ENCODE peak calls at places on chromosome 18, in five cellular contexts. One of them, this sample, is unnamed.

GRCh38 chr18:9694174-9694573 is 13.9 kb upstream of the RAB31 start:
- DNase-seq in T-helper 1 cell: no peak
- DNase-seq in left cardiac atrium: no peak
- DNase-seq in NCI-H1105 treated with DMSO at 0.1 percent for 48 hours: no peak
- DNase-seq in stimulated activated CD4-positive, alpha-beta T cell treated with anti-CD3 and anti-CD28 coated beads, Interleukin-2, amount 100 ng/mL, for 24 hours: no peak
- DNase-seq in this sample: no peak

GRCh38 chr18:50159654-50160046 is 35.3 kb downstream of the MYO5B start:
- DNase-seq in T-helper 1 cell: no peak
- DNase-seq in stimulated activated CD4-positive, alpha-beta T cell treated with anti-CD3 and anti-CD28 coated beads, Interleukin-2, amount 100 ng/mL, for 24 hours: no peak
- DNase-seq in left cardiac atrium: no peak
- DNase-seq in NCI-H1105 treated with DMSO at 0.1 percent for 48 hours: no peak
- DNase-seq in this sample: no peak

GRCh38 chr18:49907346-49907929 is 94.1 kb upstream of the ACAA2 start:
- DNase-seq in T-helper 1 cell: no peak
- DNase-seq in NCI-H1105 treated with DMSO at 0.1 percent for 48 hours: peak
- DNase-seq in stimulated activated CD4-positive, alpha-beta T cell treated with anti-CD3 and anti-CD28 coated beads, Interleukin-2, amount 100 ng/mL, for 24 hours: no peak
- DNase-seq in left cardiac atrium: no peak
- DNase-seq in this sample: no peak

GRCh38 chr18:79507546-79508480 is 112.1 kb downstream of the NFATC1 start:
- DNase-seq in stimulated activated CD4-positive, alpha-beta T cell treated with anti-CD3 and anti-CD28 coated beads, Interleukin-2, amount 100 ng/mL, for 24 hours: no peak
- DNase-seq in left cardiac atrium: peak
- DNase-seq in NCI-H1105 treated with DMSO at 0.1 percent for 48 hours: no peak
- DNase-seq in T-helper 1 cell: no peak
- DNase-seq in this sample: peak

GRCh38 chr18:27599202-27599829 is 414.2 kb upstream of the CHST9 start:
- DNase-seq in left cardiac atrium: no peak
- DNase-seq in NCI-H1105 treated with DMSO at 0.1 percent for 48 hours: peak
- DNase-seq in T-helper 1 cell: no peak
- DNase-seq in stimulated activated CD4-positive, alpha-beta T cell treated with anti-CD3 and anti-CD28 coated beads, Interleukin-2, amount 100 ng/mL, for 24 hours: peak
- DNase-seq in this sample: peak

GRCh38 chr18:24395049-24395780 is 2.4 kb downstream of the OSBPL1A start:
- DNase-seq in NCI-H1105 treated with DMSO at 0.1 percent for 48 hours: no peak
- DNase-seq in T-helper 1 cell: no peak
- DNase-seq in stimulated activated CD4-positive, alpha-beta T cell treated with anti-CD3 and anti-CD28 coated beads, Interleukin-2, amount 100 ng/mL, for 24 hours: no peak
- DNase-seq in left cardiac atrium: no peak
- DNase-seq in this sample: no peak

GRCh38 chr18:38420611-38421010 is 855.0 kb upstream of the CELF4 start:
- DNase-seq in T-helper 1 cell: no peak
- DNase-seq in NCI-H1105 treated with DMSO at 0.1 percent for 48 hours: no peak
- DNase-seq in stimulated activated CD4-positive, alpha-beta T cell treated with anti-CD3 and anti-CD28 coated beads, Interleukin-2, amount 100 ng/mL, for 24 hours: no peak
- DNase-seq in left cardiac atrium: no peak
- DNase-seq in this sample: no peak

GRCh38 chr18:79766308-79766707 is 31.4 kb upstream of the KCNG2 start:
- DNase-seq in stimulated activated CD4-positive, alpha-beta T cell treated with anti-CD3 and anti-CD28 coated beads, Interleukin-2, amount 100 ng/mL, for 24 hours: no peak
- DNase-seq in NCI-H1105 treated with DMSO at 0.1 percent for 48 hours: no peak
- DNase-seq in T-helper 1 cell: no peak
- DNase-seq in left cardiac atrium: no peak
- DNase-seq in this sample: no peak

GRCh38 chr18:28147674-28148171 is 29.2 kb downstream of the CDH2 start:
- DNase-seq in NCI-H1105 treated with DMSO at 0.1 percent for 48 hours: peak
- DNase-seq in T-helper 1 cell: no peak
- DNase-seq in left cardiac atrium: no peak
- DNase-seq in stimulated activated CD4-positive, alpha-beta T cell treated with anti-CD3 and anti-CD28 coated beads, Interleukin-2, amount 100 ng/mL, for 24 hours: no peak
- DNase-seq in this sample: no peak

GRCh38 chr18:3710712-3711269 is 260.8 kb downstream of the TGIF1 start:
- DNase-seq in T-helper 1 cell: no peak
- DNase-seq in NCI-H1105 treated with DMSO at 0.1 percent for 48 hours: no peak
- DNase-seq in stimulated activated CD4-positive, alpha-beta T cell treated with anti-CD3 and anti-CD28 coated beads, Interleukin-2, amount 100 ng/mL, for 24 hours: no peak
- DNase-seq in left cardiac atrium: peak
- DNase-seq in this sample: peak

GRCh38 chr18:62089174-62089573 is 97.7 kb downstream of the PIGN start:
- DNase-seq in left cardiac atrium: no peak
- DNase-seq in stimulated activated CD4-positive, alpha-beta T cell treated with anti-CD3 and anti-CD28 coated beads, Interleukin-2, amount 100 ng/mL, for 24 hours: no peak
- DNase-seq in NCI-H1105 treated with DMSO at 0.1 percent for 48 hours: no peak
- DNase-seq in T-helper 1 cell: no peak
- DNase-seq in this sample: no peak

GRCh38 chr18:55452123-55452611 is 135.8 kb downstream of the TCF4 start:
- DNase-seq in NCI-H1105 treated with DMSO at 0.1 percent for 48 hours: peak
- DNase-seq in left cardiac atrium: no peak
- DNase-seq in stimulated activated CD4-positive, alpha-beta T cell treated with anti-CD3 and anti-CD28 coated beads, Interleukin-2, amount 100 ng/mL, for 24 hours: no peak
- DNase-seq in T-helper 1 cell: no peak
- DNase-seq in this sample: no peak

GRCh38 chr18:48923746-48924580 is 26.8 kb downstream of the SMAD7 start:
- DNase-seq in T-helper 1 cell: no peak
- DNase-seq in left cardiac atrium: peak
- DNase-seq in stimulated activated CD4-positive, alpha-beta T cell treated with anti-CD3 and anti-CD28 coated beads, Interleukin-2, amount 100 ng/mL, for 24 hours: no peak
- DNase-seq in NCI-H1105 treated with DMSO at 0.1 percent for 48 hours: no peak
- DNase-seq in this sample: no peak

GRCh38 chr18:11121426-11121825 is 27.9 kb downstream of the PIEZO2 start:
- DNase-seq in NCI-H1105 treated with DMSO at 0.1 percent for 48 hours: no peak
- DNase-seq in left cardiac atrium: no peak
- DNase-seq in stimulated activated CD4-positive, alpha-beta T cell treated with anti-CD3 and anti-CD28 coated beads, Interleukin-2, amount 100 ng/mL, for 24 hours: no peak
- DNase-seq in T-helper 1 cell: no peak
- DNase-seq in this sample: no peak

GRCh38 chr18:63994783-63995399 is 25.0 kb downstream of the SERPINB8 start:
- DNase-seq in stimulated activated CD4-positive, alpha-beta T cell treated with anti-CD3 and anti-CD28 coated beads, Interleukin-2, amount 100 ng/mL, for 24 hours: peak
- DNase-seq in left cardiac atrium: peak
- DNase-seq in NCI-H1105 treated with DMSO at 0.1 percent for 48 hours: peak
- DNase-seq in T-helper 1 cell: no peak
- DNase-seq in this sample: peak

GRCh38 chr18:70363861-70364260 is 75.0 kb downstream of the SOCS6 start:
- DNase-seq in stimulated activated CD4-positive, alpha-beta T cell treated with anti-CD3 and anti-CD28 coated beads, Interleukin-2, amount 100 ng/mL, for 24 hours: no peak
- DNase-seq in NCI-H1105 treated with DMSO at 0.1 percent for 48 hours: no peak
- DNase-seq in T-helper 1 cell: no peak
- DNase-seq in left cardiac atrium: no peak
- DNase-seq in this sample: no peak

GRCh38 chr18:38450876-38451275 is 885.3 kb upstream of the CELF4 start:
- DNase-seq in left cardiac atrium: no peak
- DNase-seq in stimulated activated CD4-positive, alpha-beta T cell treated with anti-CD3 and anti-CD28 coated beads, Interleukin-2, amount 100 ng/mL, for 24 hours: no peak
- DNase-seq in T-helper 1 cell: no peak
- DNase-seq in NCI-H1105 treated with DMSO at 0.1 percent for 48 hours: no peak
- DNase-seq in this sample: no peak

GRCh38 chr18:5628512-5629255 is 84.9 kb upstream of the EPB41L3 start:
- DNase-seq in stimulated activated CD4-positive, alpha-beta T cell treated with anti-CD3 and anti-CD28 coated beads, Interleukin-2, amount 100 ng/mL, for 24 hours: peak
- DNase-seq in left cardiac atrium: peak
- DNase-seq in NCI-H1105 treated with DMSO at 0.1 percent for 48 hours: peak
- DNase-seq in T-helper 1 cell: no peak
- DNase-seq in this sample: peak

GRCh38 chr18:32160547-32160946 is 29.3 kb upstream of the MEP1B start:
- DNase-seq in left cardiac atrium: no peak
- DNase-seq in T-helper 1 cell: no peak
- DNase-seq in stimulated activated CD4-positive, alpha-beta T cell treated with anti-CD3 and anti-CD28 coated beads, Interleukin-2, amount 100 ng/mL, for 24 hours: no peak
- DNase-seq in NCI-H1105 treated with DMSO at 0.1 percent for 48 hours: no peak
- DNase-seq in this sample: no peak

GRCh38 chr18:9731380-9731779 is 23.3 kb downstream of the RAB31 start:
- DNase-seq in left cardiac atrium: no peak
- DNase-seq in T-helper 1 cell: no peak
- DNase-seq in NCI-H1105 treated with DMSO at 0.1 percent for 48 hours: no peak
- DNase-seq in stimulated activated CD4-positive, alpha-beta T cell treated with anti-CD3 and anti-CD28 coated beads, Interleukin-2, amount 100 ng/mL, for 24 hours: no peak
- DNase-seq in this sample: no peak

GRCh38 chr18:57802166-57802868 is 798 bp downstream of the ATP8B1 start:
- DNase-seq in stimulated activated CD4-positive, alpha-beta T cell treated with anti-CD3 and anti-CD28 coated beads, Interleukin-2, amount 100 ng/mL, for 24 hours: peak
- DNase-seq in left cardiac atrium: no peak
- DNase-seq in T-helper 1 cell: no peak
- DNase-seq in NCI-H1105 treated with DMSO at 0.1 percent for 48 hours: peak
- DNase-seq in this sample: no peak

GRCh38 chr18:11747731-11748130 is 58.7 kb downstream of the GNAL start:
- DNase-seq in NCI-H1105 treated with DMSO at 0.1 percent for 48 hours: peak
- DNase-seq in left cardiac atrium: no peak
- DNase-seq in T-helper 1 cell: no peak
- DNase-seq in stimulated activated CD4-positive, alpha-beta T cell treated with anti-CD3 and anti-CD28 coated beads, Interleukin-2, amount 100 ng/mL, for 24 hours: no peak
- DNase-seq in this sample: no peak

GRCh38 chr18:25299426-25299825 is 52.5 kb downstream of the ZNF521 start:
- DNase-seq in NCI-H1105 treated with DMSO at 0.1 percent for 48 hours: no peak
- DNase-seq in left cardiac atrium: no peak
- DNase-seq in T-helper 1 cell: no peak
- DNase-seq in stimulated activated CD4-positive, alpha-beta T cell treated with anti-CD3 and anti-CD28 coated beads, Interleukin-2, amount 100 ng/mL, for 24 hours: no peak
- DNase-seq in this sample: no peak

GRCh38 chr18:68564961-68565360 is 149.9 kb downstream of the TMX3 start:
- DNase-seq in left cardiac atrium: no peak
- DNase-seq in T-helper 1 cell: no peak
- DNase-seq in stimulated activated CD4-positive, alpha-beta T cell treated with anti-CD3 and anti-CD28 coated beads, Interleukin-2, amount 100 ng/mL, for 24 hours: no peak
- DNase-seq in NCI-H1105 treated with DMSO at 0.1 percent for 48 hours: peak
- DNase-seq in this sample: no peak

GRCh38 chr18:58080516-58080915 is 36.5 kb downstream of the NEDD4L start:
- DNase-seq in T-helper 1 cell: no peak
- DNase-seq in left cardiac atrium: no peak
- DNase-seq in stimulated activated CD4-positive, alpha-beta T cell treated with anti-CD3 and anti-CD28 coated beads, Interleukin-2, amount 100 ng/mL, for 24 hours: no peak
- DNase-seq in NCI-H1105 treated with DMSO at 0.1 percent for 48 hours: no peak
- DNase-seq in this sample: no peak

GRCh38 chr18:3071676-3072075 is 58.7 kb upstream of the LPIN2 start:
- DNase-seq in left cardiac atrium: no peak
- DNase-seq in T-helper 1 cell: no peak
- DNase-seq in NCI-H1105 treated with DMSO at 0.1 percent for 48 hours: no peak
- DNase-seq in stimulated activated CD4-positive, alpha-beta T cell treated with anti-CD3 and anti-CD28 coated beads, Interleukin-2, amount 100 ng/mL, for 24 hours: no peak
- DNase-seq in this sample: no peak

GRCh38 chr18:37551846-37552245 is 13.8 kb downstream of the CELF4 start:
- DNase-seq in stimulated activated CD4-positive, alpha-beta T cell treated with anti-CD3 and anti-CD28 coated beads, Interleukin-2, amount 100 ng/mL, for 24 hours: no peak
- DNase-seq in left cardiac atrium: no peak
- DNase-seq in T-helper 1 cell: no peak
- DNase-seq in NCI-H1105 treated with DMSO at 0.1 percent for 48 hours: no peak
- DNase-seq in this sample: no peak

GRCh38 chr18:51724790-51725721 is 527.6 kb upstream of the MEX3C start:
- DNase-seq in left cardiac atrium: no peak
- DNase-seq in NCI-H1105 treated with DMSO at 0.1 percent for 48 hours: no peak
- DNase-seq in T-helper 1 cell: no peak
- DNase-seq in stimulated activated CD4-positive, alpha-beta T cell treated with anti-CD3 and anti-CD28 coated beads, Interleukin-2, amount 100 ng/mL, for 24 hours: no peak
- DNase-seq in this sample: no peak

GRCh38 chr18:49630246-49630699 is 68.4 kb downstream of the LIPG start:
- DNase-seq in stimulated activated CD4-positive, alpha-beta T cell treated with anti-CD3 and anti-CD28 coated beads, Interleukin-2, amount 100 ng/mL, for 24 hours: no peak
- DNase-seq in NCI-H1105 treated with DMSO at 0.1 percent for 48 hours: no peak
- DNase-seq in T-helper 1 cell: no peak
- DNase-seq in left cardiac atrium: no peak
- DNase-seq in this sample: no peak

GRCh38 chr18:63376493-63377053 is 9.6 kb upstream of the KDSR start:
- DNase-seq in T-helper 1 cell: no peak
- DNase-seq in NCI-H1105 treated with DMSO at 0.1 percent for 48 hours: no peak
- DNase-seq in stimulated activated CD4-positive, alpha-beta T cell treated with anti-CD3 and anti-CD28 coated beads, Interleukin-2, amount 100 ng/mL, for 24 hours: no peak
- DNase-seq in left cardiac atrium: no peak
- DNase-seq in this sample: no peak

GRCh38 chr18:48790869-48791635 is 159.7 kb downstream of the SMAD7 start:
- DNase-seq in NCI-H1105 treated with DMSO at 0.1 percent for 48 hours: no peak
- DNase-seq in T-helper 1 cell: no peak
- DNase-seq in stimulated activated CD4-positive, alpha-beta T cell treated with anti-CD3 and anti-CD28 coated beads, Interleukin-2, amount 100 ng/mL, for 24 hours: no peak
- DNase-seq in left cardiac atrium: peak
- DNase-seq in this sample: peak

GRCh38 chr18:6435731-6436130 is 21.0 kb upstream of the L3MBTL4 start:
- DNase-seq in left cardiac atrium: no peak
- DNase-seq in NCI-H1105 treated with DMSO at 0.1 percent for 48 hours: no peak
- DNase-seq in stimulated activated CD4-positive, alpha-beta T cell treated with anti-CD3 and anti-CD28 coated beads, Interleukin-2, amount 100 ng/mL, for 24 hours: no peak
- DNase-seq in T-helper 1 cell: no peak
- DNase-seq in this sample: no peak

GRCh38 chr18:48959921-48960920 is 9.5 kb upstream of the SMAD7 start:
- DNase-seq in stimulated activated CD4-positive, alpha-beta T cell treated with anti-CD3 and anti-CD28 coated beads, Interleukin-2, amount 100 ng/mL, for 24 hours: no peak
- DNase-seq in T-helper 1 cell: no peak
- DNase-seq in NCI-H1105 treated with DMSO at 0.1 percent for 48 hours: no peak
- DNase-seq in left cardiac atrium: no peak
- DNase-seq in this sample: no peak

GRCh38 chr18:22433960-22434359 is 16.2 kb upstream of the CTAGE1 start:
- DNase-seq in NCI-H1105 treated with DMSO at 0.1 percent for 48 hours: no peak
- DNase-seq in left cardiac atrium: no peak
- DNase-seq in stimulated activated CD4-positive, alpha-beta T cell treated with anti-CD3 and anti-CD28 coated beads, Interleukin-2, amount 100 ng/mL, for 24 hours: no peak
- DNase-seq in T-helper 1 cell: no peak
- DNase-seq in this sample: no peak